ENCODE peak calls at places on chromosomes 3 and 15, in eight cellular contexts. V is stimulated activated CD4-positive, alpha-beta T cell treated with anti-CD3 and anti-CD28 coated beads, Interleukin-2, amount 100 ng/mL, for 4 hours; K is KG1; Y is activated gamma-delta T cell; Q is stomach; E is CD8-positive, alpha-beta T cell; B is ecto neural progenitor cell; S is SJSA1. I is an unnamed sample.

GRCh38 chr15:62912808-62913207 is 129.7 kb upstream of the TPM1 start:
- DNase-seq in V (no peak), K (no peak), Y (no peak), Q (no peak), E (no peak), B (no peak), S (no peak), I (no peak)

GRCh38 chr3:81758275-81758674 is 3.2 kb downstream of the GBE1 start:
- DNase-seq in V (no peak), K (no peak), Y (no peak), Q (no peak), E (no peak), B (no peak), S (no peak), I (no peak)

GRCh38 chr15:31307270-31308184 is 19.1 kb upstream of the KLF13 start:
- DNase-seq in V (no peak), K (no peak), Y (no peak), Q (no peak), E (no peak), B (peak; percentile 46), S (no peak), I (peak; percentile 6)

GRCh38 chr3:172217877-172218276 is 178.5 kb downstream of the FNDC3B start:
- DNase-seq in V (no peak), K (no peak), Y (no peak), Q (no peak), E (no peak), B (no peak), S (no peak), I (no peak)

GRCh38 chr3:34108976-34109375 is 310.5 kb downstream of the PDCD6IP start:
- DNase-seq in V (no peak), K (no peak), Y (no peak), Q (no peak), E (no peak), B (no peak), S (no peak), I (no peak)

GRCh38 chr15:74202461-74203401 is at the start of gene STRA6:
- DNase-seq in V (no peak), K (no peak), Y (no peak), Q (no peak), E (no peak), B (peak; percentile 88), S (no peak), I (peak; percentile 38)

GRCh38 chr3:159872374-159873109 is 116.1 kb upstream of the IL12A start:
- DNase-seq in V (no peak), K (no peak), Y (no peak), Q (no peak), E (no peak), B (no peak), S (peak; percentile 61), I (no peak)

GRCh38 chr3:4776980-4777581 is 202.2 kb upstream of the BHLHE40 start:
- DNase-seq in V (no peak), K (no peak), Y (no peak), Q (no peak), E (no peak), B (no peak), S (no peak), I (no peak)

GRCh38 chr15:94467034-94467433 is 235.7 kb downstream of the MCTP2 start:
- DNase-seq in V (no peak), K (no peak), Y (no peak), Q (no peak), E (no peak), B (no peak), S (no peak), I (no peak)

GRCh38 chr3:30282052-30282708 is 324.2 kb upstream of the TGFBR2 start:
- DNase-seq in V (no peak), K (no peak), Y (no peak), Q (no peak), E (no peak), B (no peak), S (peak; percentile 61), I (no peak)

GRCh38 chr15:69296606-69297005 is 2.1 kb upstream of the PAQR5 start:
- DNase-seq in V (no peak), K (no peak), Y (no peak), Q (no peak), E (no peak), B (no peak), S (no peak), I (no peak)

GRCh38 chr3:169659096-169659521 is 4.4 kb downstream of the MECOM start:
- DNase-seq in V (no peak), K (no peak), Y (no peak), Q (peak; percentile 48), E (no peak), B (peak; percentile 58), S (no peak), I (no peak)

GRCh38 chr15:92076536-92076935 is 223.0 kb downstream of the SLCO3A1 start:
- DNase-seq in V (no peak), K (no peak), Y (no peak), Q (no peak), E (no peak), B (no peak), S (no peak), I (no peak)

GRCh38 chr3:127214990-127215389 is 22.1 kb downstream of the PRR23E start:
- DNase-seq in V (no peak), K (no peak), Y (no peak), Q (no peak), E (no peak), B (no peak), S (no peak), I (no peak)

GRCh38 chr15:72005483-72005882 is 112.5 kb downstream of the MYO9A start:
- DNase-seq in V (no peak), K (no peak), Y (no peak), Q (no peak), E (no peak), B (no peak), S (no peak), I (no peak)

GRCh38 chr3:144164352-144164751 is 192.7 kb downstream of the DIPK2A start:
- DNase-seq in V (no peak), K (no peak), Y (no peak), Q (no peak), E (no peak), B (no peak), S (no peak), I (no peak)

GRCh38 chr3:149536429-149536828 is 61.9 kb downstream of the TM4SF4 start:
- DNase-seq in V (no peak), K (no peak), Y (no peak), Q (no peak), E (no peak), B (peak; percentile 81), S (peak; percentile 62), I (peak; percentile 17)

GRCh38 chr3:156723182-156723619 is 48.8 kb downstream of the TIPARP start:
- DNase-seq in V (no peak), K (no peak), Y (no peak), Q (no peak), E (no peak), B (no peak), S (no peak), I (no peak)

GRCh38 chr15:80567721-80568157 is 127.4 kb upstream of the ABHD17C start:
- DNase-seq in V (no peak), K (no peak), Y (no peak), Q (peak; percentile 49), E (no peak), B (peak; percentile 69), S (peak; percentile 66), I (peak; percentile 25)

GRCh38 chr3:81760215-81760614 is 1.2 kb downstream of the GBE1 start:
- DNase-seq in V (no peak), K (no peak), Y (no peak), Q (no peak), E (no peak), B (no peak), S (no peak), I (no peak)

GRCh38 chr3:182837855-182838454 is 44.7 kb downstream of the ATP11B start:
- DNase-seq in V (no peak), K (no peak), Y (no peak), Q (no peak), E (no peak), B (no peak), S (no peak), I (no peak)

GRCh38 chr3:44476963-44477311 is 533 bp downstream of the ZNF445 start:
- DNase-seq in V (no peak), K (no peak), Y (no peak), Q (no peak), E (no peak), B (no peak), S (no peak), I (no peak)

GRCh38 chr15:50058231-50058630 is 60.8 kb downstream of the ATP8B4 start:
- DNase-seq in V (no peak), K (no peak), Y (no peak), Q (no peak), E (no peak), B (no peak), S (no peak), I (no peak)

GRCh38 chr15:80214979-80215378 is 37.0 kb downstream of the CTXND1 start:
- DNase-seq in V (no peak), K (no peak), Y (no peak), Q (no peak), E (no peak), B (no peak), S (no peak), I (no peak)

GRCh38 chr3:195149292-195149691 is 121.7 kb downstream of the XXYLT1 start:
- DNase-seq in V (no peak), K (no peak), Y (no peak), Q (no peak), E (no peak), B (no peak), S (no peak), I (no peak)

GRCh38 chr15:95174880-95175279 is 943.5 kb downstream of the MCTP2 start:
- DNase-seq in V (no peak), K (no peak), Y (no peak), Q (no peak), E (no peak), B (no peak), S (no peak), I (no peak)

GRCh38 chr3:46427929-46428833 is 21.1 kb downstream of the CCRL2 start:
- DNase-seq in V (no peak), K (no peak), Y (no peak), Q (no peak), E (no peak), B (no peak), S (no peak), I (no peak)